ENCODE peak calls at places on chromosomes 4 and X, in seven cellular contexts. B is CD8-positive, alpha-beta memory T cell; X is adrenal gland; O is GM23338; P is lung; W is tibial artery; M is MM.1S. J is an unnamed sample. For H3K36me3, the result is how much of the 10 kb centered on the place peaks cover.

GRCh38 chr4:124910327-124910726 is 197.8 kb upstream of the ANKRD50 start:
- DNase-seq in B (no peak), X (no peak), O (no peak), P (no peak), W (no peak), M (no peak), J (no peak)

GRCh38 chr4:17698116-17698515 is 83.3 kb downstream of the FAM184B start:
- DNase-seq in B (no peak), X (no peak), O (no peak), P (no peak), W (no peak), M (no peak), J (no peak)

GRCh38 chr4:5787311-5787710 is 76.3 kb downstream of the EVC start:
- DNase-seq in B (no peak), X (no peak), O (no peak), P (no peak), W (peak), M (no peak), J (no peak)

GRCh38 chr4:188400456-188400855 is 261.2 kb downstream of the TRIML1 start:
- DNase-seq in B (no peak), X (no peak), O (peak), P (no peak), W (no peak), M (no peak), J (no peak)

GRCh38 chrX:68693481-68694410 is 46.3 kb downstream of the STARD8 start:
- DNase-seq in B (no peak), X (peak), O (peak), P (peak), W (peak), M (peak), J (peak)

GRCh38 chrX:102959471-102959870 is 22.4 kb downstream of the RAB40AL start:
- DNase-seq in B (no peak), X (no peak), O (no peak), P (no peak), W (no peak), M (no peak), J (no peak)

GRCh38 chr4:88752754-88753153 is 55.1 kb upstream of the NAP1L5 start:
- DNase-seq in B (no peak), X (no peak), O (no peak), P (no peak), W (no peak), M (no peak), J (no peak)

GRCh38 chr4:144288011-144288903 is 147.7 kb upstream of the GYPA start:
- DNase-seq in B (no peak), X (no peak), O (peak), P (no peak), W (no peak), M (no peak), J (no peak)

GRCh38 chr4:182969651-182970279 is 52.6 kb upstream of the DCTD start:
- DNase-seq in B (no peak), X (no peak), O (no peak), P (no peak), W (no peak), M (no peak), J (no peak)

GRCh38 chrX:65635371-65635770 is 32.1 kb upstream of the MSN start:
- DNase-seq in B (no peak), X (peak), O (no peak), P (no peak), W (peak), M (no peak), J (no peak)

GRCh38 chrX:65635824-65636223 is 31.6 kb upstream of the MSN start:
- DNase-seq in B (no peak), X (no peak), O (no peak), P (no peak), W (no peak), M (no peak), J (no peak)

GRCh38 chrX:65643046-65643785 is 24.2 kb upstream of the MSN start:
- DNase-seq in B (no peak), X (peak), O (no peak), P (peak), W (no peak), M (no peak), J (no peak)

GRCh38 chrX:65634732-65635131 is 32.7 kb upstream of the MSN start:
- DNase-seq in B (no peak), X (no peak), O (no peak), P (no peak), W (no peak), M (no peak), J (no peak)

DNA sequence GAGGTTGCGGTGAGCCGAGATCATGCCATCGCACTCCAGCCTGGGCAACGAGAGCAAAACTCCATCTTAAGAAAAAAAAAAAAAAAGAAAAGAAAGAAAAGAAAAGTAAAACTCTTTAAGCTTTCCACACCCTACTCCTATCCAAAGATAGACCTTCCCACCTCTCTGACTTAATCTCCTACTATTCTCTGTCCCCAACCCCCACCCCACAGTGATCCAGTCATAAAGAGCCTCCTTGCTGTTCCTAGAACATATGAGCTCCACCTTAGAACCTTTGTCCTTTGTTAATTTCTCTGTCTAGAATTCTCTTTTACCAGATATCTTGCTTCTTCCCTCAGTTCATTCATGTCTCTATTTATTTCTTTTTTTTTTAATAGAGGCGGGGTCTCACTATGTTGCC is 30.1 kb upstream of the MSN start:
- DNase-seq in B (no peak), X (no peak), O (no peak), P (no peak), W (no peak), M (no peak), J (no peak)
- H3K36me3 ChIP-seq in B (under half), X (under half), O (under half), P (under half), W (under half), M (under half), J (under half)

DNA sequence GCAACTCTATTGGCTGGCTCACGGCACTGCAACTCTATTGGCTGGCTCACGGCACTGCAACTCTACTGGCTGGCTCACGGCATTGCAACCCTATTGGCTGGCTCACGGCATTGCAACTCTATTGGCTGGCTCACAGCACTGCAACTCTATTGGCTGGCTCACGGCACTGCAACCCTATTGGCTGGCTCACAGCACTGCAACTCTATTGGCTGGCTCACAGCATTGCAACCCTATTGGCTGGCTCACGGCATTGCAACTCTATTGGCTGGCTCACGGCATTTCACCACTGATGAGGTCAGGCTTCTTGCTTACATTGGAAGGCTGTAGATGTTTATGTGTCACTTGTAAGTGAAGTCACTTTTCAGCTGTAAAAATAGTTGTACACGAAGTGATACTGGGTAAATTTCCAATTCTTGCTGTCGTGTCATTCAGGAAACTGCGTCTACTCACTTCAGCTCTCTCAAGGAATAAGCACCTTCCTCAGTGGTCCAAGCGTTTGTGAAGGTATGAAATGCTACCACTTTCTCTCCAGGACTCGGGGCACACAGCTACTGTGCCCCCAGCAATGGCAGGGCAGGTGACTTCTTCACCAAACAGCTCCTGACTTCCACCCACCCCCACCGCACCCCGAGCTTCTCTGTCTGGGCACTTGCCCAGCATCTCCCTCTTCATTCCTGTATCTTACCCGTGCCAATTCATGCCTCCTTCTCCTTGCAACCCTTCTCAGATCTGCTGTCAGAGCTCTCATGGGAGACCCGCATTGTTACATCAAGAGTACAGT is 141.3 kb downstream of the AFAP1 start:
- DNase-seq in B (no peak), X (no peak), O (no peak), P (no peak), W (peak), M (no peak), J (no peak)
- H3K36me3 ChIP-seq in B (under half), X (under half), O (under half), P (under half), W (under half), M (under half), J (under half)

GRCh38 chr4:55005910-55006309 is 119.5 kb downstream of the KDR start:
- DNase-seq in B (no peak), X (no peak), O (no peak), P (no peak), W (no peak), M (no peak), J (no peak)
- H3K36me3 ChIP-seq in B (under half), X (under half), O (under half), P (under half), W (under half), M (under half), J (under half)

DNA sequence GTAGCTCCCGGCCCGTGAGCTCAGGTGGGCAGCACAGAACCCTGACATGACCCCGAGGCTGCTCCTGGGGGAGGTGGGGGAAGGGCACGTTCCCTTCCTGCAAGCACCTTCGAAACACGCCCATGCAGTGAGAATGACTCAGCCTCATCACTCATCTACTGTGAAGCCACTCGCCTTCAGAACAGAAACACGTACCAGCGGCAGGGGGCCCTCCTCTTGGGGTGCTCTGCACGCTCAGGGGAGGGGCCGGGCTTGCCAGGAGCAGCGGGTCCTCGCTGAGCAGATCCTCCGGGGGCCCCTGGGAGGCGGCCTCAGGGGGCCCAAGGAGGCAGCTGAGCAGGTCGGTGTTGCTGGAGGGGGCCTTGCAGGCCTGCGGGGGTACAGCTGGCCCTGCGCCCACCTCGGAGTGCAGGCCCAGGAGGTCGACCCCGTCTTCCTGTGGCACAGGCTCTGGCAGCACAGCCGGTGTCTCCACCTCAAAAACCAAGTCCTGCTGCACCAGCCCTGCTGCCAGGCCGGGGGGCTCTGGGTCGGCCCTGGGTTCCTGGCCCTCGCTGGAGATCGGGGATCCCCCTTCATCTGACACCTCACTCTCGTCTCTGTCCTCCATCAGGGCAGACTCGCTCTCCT is 40.9 kb upstream of the CPLX1 start:
- DNase-seq in B (no peak), X (no peak), O (no peak), P (no peak), W (no peak), M (no peak), J (no peak)
- H3K36me3 ChIP-seq in B (under half), X (under half), O (under half), P (half or more), W (half or more), M (under half), J (under half)

GRCh38 chr4:83456184-83456501 is 285 bp downstream of the MRPS18C start:
- DNase-seq in B (no peak), X (no peak), O (no peak), P (no peak), W (no peak), M (no peak), J (no peak)
- H3K36me3 ChIP-seq in B (under half), X (under half), O (under half), P (under half), W (under half), M (under half), J (under half)

GRCh38 chrX:154040863-154041262 is 21.2 kb upstream of the IRAK1 start:
- DNase-seq in B (no peak), X (no peak), O (no peak), P (no peak), W (no peak), M (no peak), J (no peak)
- H3K36me3 ChIP-seq in B (under half), X (under half), O (under half), P (under half), W (under half), M (under half), J (under half)

J was measured in SJCRH30.